ENCODE peak calls at places on chromosomes 13 and 19, in six cellular contexts. K is stimulated activated CD4-positive, alpha-beta T cell treated with anti-CD3 and anti-CD28 coated beads, TNF-alpha, amount 100 ng/mL, for 48 hours; L is OCI-LY7; J is retinal pigment epithelial cell; M is esophagus squamous epithelium; T is AG04450. G is an unnamed sample.

GRCh38 chr13:48891586-48891985 is 84.1 kb upstream of the FNDC3A start:
- DNase-seq in K (no peak), L (no peak), J (no peak), M (no peak), T (no peak), G (no peak)

GRCh38 chr13:46152627-46153328 is 29.2 kb downstream of the LCP1 start:
- DNase-seq in K (no peak), L (no peak), J (no peak), M (no peak), T (no peak), G (no peak)

GRCh38 chr19:58150328-58150921 is at the start of gene ZNF329:
- DNase-seq in K (peak; percentile 89), L (peak; percentile 86), J (peak; percentile 33), M (no peak), T (peak; percentile 58), G (peak; percentile 31)

GRCh38 chr19:39345956-39346355 is 3.7 kb downstream of the SAMD4B start:
- DNase-seq in K (no peak), L (no peak), J (no peak), M (no peak), T (no peak), G (no peak)

GRCh38 chr19:47161876-47162489 is 31.3 kb downstream of the SAE1 start:
- DNase-seq in K (no peak), L (no peak), J (no peak), M (no peak), T (no peak), G (no peak)

GRCh38 chr19:14218615-14219330 is 12.8 kb upstream of the ADGRL1 start:
- DNase-seq in K (no peak), L (no peak), J (no peak), M (no peak), T (no peak), G (no peak)

GRCh38 chr19:37683520-37683919 is 28.3 kb upstream of the ZFP30 start:
- DNase-seq in K (no peak), L (no peak), J (no peak), M (no peak), T (no peak), G (no peak)

GRCh38 chr13:25922373-25922772 is 129.4 kb downstream of the SHISA2 start:
- DNase-seq in K (no peak), L (no peak), J (no peak), M (no peak), T (no peak), G (no peak)

GRCh38 chr13:111610077-111610476 is 289.6 kb downstream of the TEX29 start:
- DNase-seq in K (no peak), L (no peak), J (no peak), M (no peak), T (no peak), G (no peak)

GRCh38 chr19:40322951-40323615 is 25.1 kb downstream of the C19orf47 start:
- DNase-seq in K (no peak), L (no peak), J (no peak), M (no peak), T (no peak), G (peak; percentile 64)

GRCh38 chr13:110392510-110393233 is 85.6 kb downstream of the COL4A2 start:
- DNase-seq in K (no peak), L (no peak), J (no peak), M (no peak), T (no peak), G (no peak)

GRCh38 chr13:76672422-76672821 is 213.8 kb downstream of the KCTD12 start:
- DNase-seq in K (no peak), L (no peak), J (peak; percentile 52), M (no peak), T (no peak), G (no peak)

GRCh38 chr19:48842744-48843162 is 6.5 kb upstream of the HSD17B14 start:
- DNase-seq in K (peak; percentile 40), L (peak; percentile 76), J (no peak), M (no peak), T (no peak), G (no peak)

GRCh38 chr19:1146418-1146711 is 27.7 kb downstream of the SBNO2 start:
- DNase-seq in K (no peak), L (no peak), J (no peak), M (no peak), T (no peak), G (no peak)

GRCh38 chr19:39237200-39238184 is 7.3 kb downstream of the IFNL3 start:
- DNase-seq in K (no peak), L (peak; percentile 81), J (no peak), M (no peak), T (no peak), G (no peak)

GRCh38 chr19:54391589-54392061 is 23.6 kb upstream of the TTYH1 start:
- DNase-seq in K (no peak), L (no peak), J (no peak), M (no peak), T (no peak), G (no peak)

GRCh38 chr13:50125556-50126377 is 110.5 kb downstream of the KCNRG start:
- DNase-seq in K (peak; percentile 69), L (peak; percentile 84), J (peak; percentile 71), M (peak; percentile 73), T (peak; percentile 66), G (peak; percentile 63)

GRCh38 chr13:20231839-20232555 is at the start of gene GJB6:
- DNase-seq in K (peak; percentile 14), L (no peak), J (no peak), M (no peak), T (no peak), G (no peak)

GRCh38 chr13:37627428-37627827 is 28.9 kb upstream of the POSTN start:
- DNase-seq in K (no peak), L (no peak), J (no peak), M (no peak), T (no peak), G (no peak)

GRCh38 chr19:620166-620862 is 13.0 kb downstream of the POLRMT start:
- DNase-seq in K (no peak), L (no peak), J (no peak), M (no peak), T (no peak), G (no peak)

GRCh38 chr13:35874704-35875103 is 256.5 kb downstream of the DCLK1 start:
- DNase-seq in K (no peak), L (no peak), J (no peak), M (no peak), T (no peak), G (no peak)

GRCh38 chr13:25406377-25406776 is 34.6 kb downstream of the ATP8A2 start:
- DNase-seq in K (no peak), L (peak; percentile 4), J (no peak), M (no peak), T (no peak), G (no peak)

GRCh38 chr13:33610471-33611015 is 207.4 kb upstream of the RFC3 start:
- DNase-seq in K (peak; percentile 44), L (no peak), J (peak; percentile 55), M (no peak), T (no peak), G (no peak)

GRCh38 chr13:95492044-95492801 is 60.3 kb upstream of the CLDN10 start:
- DNase-seq in K (no peak), L (no peak), J (no peak), M (no peak), T (no peak), G (no peak)

GRCh38 chr19:1453525-1454371 is 3.8 kb downstream of the APC2 start:
- DNase-seq in K (no peak), L (no peak), J (peak; percentile 72), M (no peak), T (no peak), G (no peak)

GRCh38 chr13:31965361-31966066 is 66.1 kb upstream of the FRY start:
- DNase-seq in K (no peak), L (no peak), J (no peak), M (no peak), T (no peak), G (no peak)

GRCh38 chr19:40235238-40236025 is 8.9 kb upstream of the CCNP start:
- DNase-seq in K (no peak), L (no peak), J (no peak), M (no peak), T (no peak), G (no peak)

GRCh38 chr13:112102243-112102642 is 35.3 kb downstream of the SOX1 start:
- DNase-seq in K (no peak), L (no peak), J (no peak), M (no peak), T (no peak), G (no peak)

GRCh38 chr19:34305221-34306058 is 51.1 kb downstream of the GARRE1 start:
- DNase-seq in K (no peak), L (no peak), J (no peak), M (no peak), T (no peak), G (no peak)

GRCh38 chr19:16371540-16371986 is 46.9 kb downstream of the KLF2 start:
- DNase-seq in K (peak; percentile 75), L (peak; percentile 92), J (no peak), M (peak; percentile 58), T (no peak), G (no peak)

GRCh38 chr13:26718872-26719271 is 41.7 kb downstream of the GPR12 start:
- DNase-seq in K (no peak), L (no peak), J (no peak), M (no peak), T (no peak), G (no peak)

GRCh38 chr19:3336680-3337523 is 29.5 kb upstream of the NFIC start:
- DNase-seq in K (no peak), L (no peak), J (peak; percentile 84), M (no peak), T (peak; percentile 18), G (peak; percentile 39)

G was measured in brain pericyte.